ENCODE peak calls at places on chromosomes 4 and X, in seven cellular contexts. Z is AG04450, P is IMR-90, W is A673, U is tibial nerve, M is testis, V is thyroid gland. N is an unnamed sample. For H3K27me3, the result is how much of the 10 kb centered on the place peaks cover.

GRCh38 chr4:10403633-10404445 is 53.4 kb downstream of the ZNF518B start:
- DNase-seq in Z (no peak), P (peak), W (peak), U (peak), M (peak), V (no peak), N (peak)

GRCh38 chrX:12567857-12568256 is 223.4 kb upstream of the PRPS2 start:
- DNase-seq in Z (no peak), P (peak), W (peak), U (no peak), M (no peak), V (no peak), N (no peak)

GRCh38 chr4:6641971-6642320 is 1.5 kb downstream of the MRFAP1 start:
- DNase-seq in Z (no peak), P (peak), W (no peak), U (no peak), M (no peak), V (no peak), N (no peak)

GRCh38 chr4:144645621-144646522 is at the start of gene HHIP:
- DNase-seq in Z (no peak), P (peak), W (peak), U (peak), M (peak), V (peak), N (no peak)

GRCh38 chrX:118756111-118756510 is 28.7 kb downstream of the IL13RA1 start:
- DNase-seq in Z (no peak), P (no peak), W (no peak), U (peak), M (no peak), V (no peak), N (no peak)

GRCh38 chr4:153497091-153497531 is 31.0 kb downstream of the TMEM131L start:
- DNase-seq in Z (no peak), P (peak), W (no peak), U (no peak), M (no peak), V (no peak), N (peak)

GRCh38 chrX:69069876-69070275 is 95.4 kb downstream of the PJA1 start:
- DNase-seq in Z (no peak), P (no peak), W (no peak), U (no peak), M (no peak), V (no peak), N (no peak)

GRCh38 chr4:73705056-73705432 is 35.3 kb upstream of the CXCL8 start:
- DNase-seq in Z (no peak), P (peak), W (peak), U (no peak), M (no peak), V (no peak), N (no peak)

GRCh38 chr4:178037459-178038214 is 595.4 kb upstream of the AGA start:
- DNase-seq in Z (no peak), P (no peak), W (no peak), U (no peak), M (peak), V (no peak), N (no peak)

GRCh38 chr4:133150643-133151300 is 1.7 kb downstream of the PCDH10 start:
- DNase-seq in Z (no peak), P (no peak), W (peak), U (no peak), M (no peak), V (peak), N (no peak)

GRCh38 chrX:57595381-57595811 is 3.6 kb downstream of the ZXDB start:
- DNase-seq in Z (peak), P (peak), W (peak), U (no peak), M (peak), V (no peak), N (peak)

GRCh38 chrX:123731987-123732678 is 719 bp downstream of the THOC2 start:
- DNase-seq in Z (no peak), P (peak), W (peak), U (no peak), M (peak), V (peak), N (peak)

GRCh38 chr4:182801626-182802025 is 115.6 kb downstream of the DCTD start:
- DNase-seq in Z (no peak), P (no peak), W (no peak), U (no peak), M (no peak), V (no peak), N (no peak)

GRCh38 chr4:182799515-182800215 is 117.5 kb downstream of the DCTD start:
- DNase-seq in Z (no peak), P (no peak), W (no peak), U (no peak), M (peak), V (no peak), N (no peak)

GRCh38 chr4:182800216-182800515 is 117.0 kb downstream of the DCTD start:
- DNase-seq in Z (no peak), P (no peak), W (no peak), U (no peak), M (no peak), V (no peak), N (no peak)

GRCh38 chr4:182795446-182796238 is 121.5 kb downstream of the DCTD start:
- DNase-seq in Z (no peak), P (no peak), W (no peak), U (no peak), M (no peak), V (no peak), N (no peak)
- H3K4me3 ChIP-seq in Z (no peak), P (no peak), W (no peak), U (no peak), M (no peak), V (no peak), N (no peak)

GRCh38 chr4:71599588-71599987 is 184.3 kb downstream of the GC start:
- DNase-seq in Z (no peak), P (no peak), W (no peak), U (no peak), M (no peak), V (no peak), N (no peak)
- H3K27ac ChIP-seq in Z (no peak), P (no peak), W (no peak), U (no peak), M (no peak), V (no peak), N (no peak)

DNA sequence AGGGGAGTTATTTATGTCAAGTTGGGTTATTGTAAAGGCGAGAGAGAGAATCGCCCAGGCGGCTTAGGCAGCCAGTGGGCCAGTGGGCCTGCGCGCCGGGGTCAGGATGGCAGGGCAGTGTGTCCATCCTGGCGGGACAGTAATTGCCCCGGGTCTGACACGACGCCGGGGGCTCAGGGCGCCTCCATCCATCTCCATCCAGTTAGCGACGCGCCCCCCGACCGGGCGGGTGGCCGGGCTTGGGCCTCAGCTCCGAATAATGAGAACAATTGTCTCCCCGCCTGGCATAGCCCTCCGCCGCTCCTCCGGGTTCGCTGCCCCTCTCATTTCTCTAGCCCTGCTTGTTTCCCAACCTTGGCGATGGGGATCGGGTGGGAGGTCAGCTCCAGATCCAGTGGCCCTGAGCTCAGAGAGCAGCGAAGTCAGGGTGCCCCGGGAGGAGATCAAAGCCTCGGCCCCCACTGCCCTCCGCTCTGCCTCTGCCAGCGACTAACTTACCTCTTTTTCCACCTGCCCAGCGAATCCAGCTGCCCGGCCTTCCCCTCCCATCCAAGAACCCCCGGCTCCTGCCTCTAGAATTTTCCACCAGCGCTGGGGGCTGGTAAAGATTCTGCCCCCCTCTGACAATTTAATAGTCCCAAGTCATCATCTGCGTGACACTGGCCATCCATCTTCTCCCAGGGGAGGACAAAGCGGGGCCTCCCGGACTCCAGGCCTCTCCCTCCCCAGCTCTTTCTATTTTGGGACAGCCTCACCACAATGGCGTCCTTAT is 56.9 kb upstream of the TMEM33 start:
- DNase-seq in Z (no peak), P (no peak), W (no peak), U (no peak), M (no peak), V (no peak), N (no peak)
- H3K27me3 ChIP-seq in Z (half or more), P (half or more), W (half or more), U (under half), M (under half), V (under half), N (under half)

GRCh38 chrX:155026727-155027508 is at the start of gene FUNDC2:
- DNase-seq in Z (peak), P (peak), W (peak), U (peak), M (peak), V (peak), N (peak)

GRCh38 chrX:155027509-155028066 is 944 bp downstream of the FUNDC2 start:
- DNase-seq in Z (no peak), P (peak), W (peak), U (peak), M (peak), V (peak), N (peak)

GRCh38 chrX:155028192-155028591 is 1.5 kb downstream of the FUNDC2 start:
- DNase-seq in Z (no peak), P (no peak), W (no peak), U (no peak), M (no peak), V (no peak), N (no peak)

GRCh38 chrX:155026420-155026726 is 271 bp upstream of the FUNDC2 start:
- DNase-seq in Z (no peak), P (no peak), W (no peak), U (no peak), M (no peak), V (no peak), N (no peak)

DNA sequence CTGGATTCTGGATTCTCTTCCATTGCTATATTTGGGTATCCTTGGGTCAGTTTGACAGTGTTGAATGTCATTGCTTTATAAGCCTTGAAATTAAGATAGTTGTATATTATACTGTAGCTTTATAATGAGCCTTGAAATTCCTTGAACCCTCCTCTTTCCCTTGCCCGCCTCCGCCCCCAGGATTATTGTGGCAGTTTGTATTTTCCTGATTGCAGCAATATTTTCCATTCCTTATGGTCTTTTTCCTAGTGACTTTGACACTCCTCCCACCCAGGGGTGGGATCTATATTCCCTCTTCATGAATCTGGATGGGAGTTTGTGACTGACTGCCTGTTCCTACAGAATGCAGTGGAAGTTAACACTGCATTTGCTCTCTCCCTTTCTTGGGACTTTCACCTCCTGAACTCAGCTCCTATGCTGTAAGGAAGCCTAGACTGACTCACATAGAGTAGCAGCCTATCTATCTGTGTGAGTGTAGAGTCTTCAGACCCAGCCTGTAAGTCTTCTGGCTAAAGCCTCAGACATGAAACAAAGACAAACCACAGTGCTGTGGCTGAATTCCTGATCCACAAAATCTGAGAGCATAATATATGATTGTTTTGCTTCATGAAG is 2.2 kb downstream of the FUNDC2 start:
- DNase-seq in Z (no peak), P (peak), W (no peak), U (no peak), M (no peak), V (no peak), N (no peak)
- H3K4me3 ChIP-seq in Z (no peak), P (no peak), W (no peak), U (peak), M (no peak), V (no peak), N (no peak)

DNA sequence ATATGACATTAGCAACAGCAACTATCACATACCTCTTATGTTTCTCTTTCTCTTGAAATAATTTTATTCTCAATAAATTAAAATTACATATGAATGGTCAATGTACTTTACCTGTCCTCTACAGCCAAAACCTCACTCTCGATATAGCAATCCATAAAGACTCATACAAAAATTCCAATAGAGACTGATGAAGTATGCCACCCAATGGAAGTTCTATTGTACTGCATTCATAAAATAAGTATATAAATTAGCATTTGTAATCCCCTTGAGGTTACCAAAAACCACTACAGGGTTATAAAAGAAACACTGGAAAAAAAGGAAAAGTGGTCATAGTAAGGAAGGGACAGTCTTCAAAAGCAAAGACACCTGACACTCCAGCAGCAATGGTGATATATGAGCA is 32.8 kb downstream of the CLDN2 start:
- DNase-seq in Z (no peak), P (no peak), W (peak), U (no peak), M (no peak), V (no peak), N (no peak)
- H3K27ac ChIP-seq in Z (no peak), P (no peak), W (no peak), U (no peak), M (no peak), V (no peak), N (no peak)

DNA sequence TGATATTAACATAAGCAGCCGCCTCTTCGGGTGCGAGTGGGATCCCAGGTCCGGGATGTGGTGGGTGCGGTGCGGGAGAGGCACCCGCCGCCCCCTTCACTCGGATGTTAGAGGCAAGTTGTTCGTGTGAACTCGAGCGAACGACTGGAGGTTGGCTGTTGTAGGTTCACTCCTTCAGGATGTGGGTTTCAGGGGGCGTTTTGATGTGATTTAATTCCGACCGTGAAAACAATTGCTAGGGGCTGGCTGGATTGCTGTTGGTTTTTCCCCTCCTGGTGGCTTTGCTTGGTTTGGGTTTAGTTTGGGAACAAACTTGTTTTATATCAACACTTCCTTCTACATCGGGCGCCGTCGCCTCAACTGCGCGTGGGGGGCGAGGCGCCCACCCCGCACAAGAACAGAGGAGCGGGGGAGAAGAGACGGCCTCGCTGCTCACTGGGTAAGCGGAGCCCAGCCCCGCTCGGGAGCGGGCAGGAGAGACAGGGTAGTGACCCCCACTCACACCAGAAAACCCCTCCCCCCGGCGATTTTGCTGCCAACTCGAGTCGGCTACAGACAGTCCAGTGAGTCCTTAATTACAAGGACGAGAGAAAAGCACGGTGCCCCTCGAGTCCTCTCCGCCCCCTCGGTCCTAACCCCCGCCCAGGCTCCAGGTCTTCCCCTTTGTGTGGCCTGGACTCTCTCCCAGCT is 3.0 kb upstream of the LEF1 start:
- DNase-seq in Z (no peak), P (no peak), W (no peak), U (no peak), M (peak), V (peak), N (peak)
- H3K27me3 ChIP-seq in Z (half or more), P (half or more), W (half or more), U (under half), M (under half), V (under half), N (under half)

N was measured in CD4-positive, alpha-beta memory T cell.